ENCODE peak calls at places on chromosome 1, in ten cellular contexts. One of them, this sample, is unnamed.

GRCh38 chr1:221827307-221827642 is 85.4 kb upstream of the DUSP10 start:
- DNase-seq in GF-D8: no peak
- DNase-seq in AG04450: no peak
- DNase-seq in posterior vena cava: no peak
- DNase-seq in osteocyte: no peak
- DNase-seq in M059J: no peak
- DNase-seq in KG1: no peak
- DNase-seq in bronchial epithelial cell: no peak
- DNase-seq in brain pericyte: no peak
- DNase-seq in fibroblast of lung: no peak
- DNase-seq in this sample: no peak

GRCh38 chr1:93753766-93754763 is 72.4 kb upstream of the BCAR3 start:
- DNase-seq in GF-D8: peak; percentile 89
- DNase-seq in AG04450: peak; percentile 85
- DNase-seq in posterior vena cava: no peak
- DNase-seq in osteocyte: no peak
- DNase-seq in M059J: peak; percentile 96
- DNase-seq in KG1: no peak
- DNase-seq in bronchial epithelial cell: peak; percentile 94
- DNase-seq in brain pericyte: no peak
- DNase-seq in fibroblast of lung: peak; percentile 96
- DNase-seq in this sample: no peak

GRCh38 chr1:209861242-209861641 is 33.5 kb downstream of the UTP25 start:
- DNase-seq in GF-D8: no peak
- DNase-seq in AG04450: no peak
- DNase-seq in posterior vena cava: no peak
- DNase-seq in osteocyte: no peak
- DNase-seq in M059J: peak; percentile 7
- DNase-seq in KG1: no peak
- DNase-seq in bronchial epithelial cell: no peak
- DNase-seq in brain pericyte: no peak
- DNase-seq in fibroblast of lung: peak; percentile 36
- DNase-seq in this sample: no peak

GRCh38 chr1:152906023-152906565 is 2.3 kb upstream of the IVL start:
- DNase-seq in GF-D8: no peak
- DNase-seq in AG04450: no peak
- DNase-seq in posterior vena cava: no peak
- DNase-seq in osteocyte: no peak
- DNase-seq in M059J: peak; percentile 90
- DNase-seq in KG1: no peak
- DNase-seq in bronchial epithelial cell: peak; percentile 97
- DNase-seq in brain pericyte: no peak
- DNase-seq in fibroblast of lung: peak; percentile 7
- DNase-seq in this sample: no peak

GRCh38 chr1:174769961-174770549 is 229.7 kb upstream of the CACYBP start:
- DNase-seq in GF-D8: no peak
- DNase-seq in AG04450: peak; percentile 20
- DNase-seq in posterior vena cava: no peak
- DNase-seq in osteocyte: no peak
- DNase-seq in M059J: peak; percentile 71
- DNase-seq in KG1: peak; percentile 5
- DNase-seq in bronchial epithelial cell: peak; percentile 44
- DNase-seq in brain pericyte: no peak
- DNase-seq in fibroblast of lung: peak; percentile 73
- DNase-seq in this sample: peak; percentile 57

GRCh38 chr1:20280399-20280798 is 10.3 kb upstream of the VWA5B1 start:
- DNase-seq in GF-D8: no peak
- DNase-seq in AG04450: no peak
- DNase-seq in posterior vena cava: no peak
- DNase-seq in osteocyte: no peak
- DNase-seq in M059J: peak; percentile 42
- DNase-seq in KG1: no peak
- DNase-seq in bronchial epithelial cell: no peak
- DNase-seq in brain pericyte: no peak
- DNase-seq in fibroblast of lung: no peak
- DNase-seq in this sample: no peak

GRCh38 chr1:12666141-12666735 is 22.4 kb downstream of the AADACL4 start:
- DNase-seq in GF-D8: no peak
- DNase-seq in AG04450: no peak
- DNase-seq in posterior vena cava: no peak
- DNase-seq in osteocyte: no peak
- DNase-seq in M059J: no peak
- DNase-seq in KG1: no peak
- DNase-seq in bronchial epithelial cell: no peak
- DNase-seq in brain pericyte: no peak
- DNase-seq in fibroblast of lung: no peak
- DNase-seq in this sample: no peak

GRCh38 chr1:244967159-244967558 is 102.8 kb upstream of the HNRNPU start:
- DNase-seq in GF-D8: no peak
- DNase-seq in AG04450: no peak
- DNase-seq in posterior vena cava: no peak
- DNase-seq in osteocyte: no peak
- DNase-seq in M059J: no peak
- DNase-seq in KG1: no peak
- DNase-seq in bronchial epithelial cell: no peak
- DNase-seq in brain pericyte: no peak
- DNase-seq in fibroblast of lung: no peak
- DNase-seq in this sample: no peak

This sample was measured in SK-N-DZ.